ENCODE peak calls at places on chromosomes 4 and X, in eight cellular contexts. One of them, this sample, is unnamed.

GRCh38 chr4:129167640-129168260 is 71.8 kb downstream of the C4orf33 start:
- DNase-seq in adrenal gland: no peak
- DNase-seq in cardiac muscle cell: no peak
- DNase-seq in GM23338: peak; percentile 80
- DNase-seq in breast epithelium: no peak
- DNase-seq in astrocyte: no peak
- DNase-seq in SJSA1: no peak
- DNase-seq in effector memory CD4-positive, alpha-beta T cell: no peak
- DNase-seq in this sample: no peak

GRCh38 chr4:119103263-119103662 is 32.4 kb upstream of the MYOZ2 start:
- DNase-seq in GM23338: peak; percentile 51
- DNase-seq in breast epithelium: no peak
- DNase-seq in effector memory CD4-positive, alpha-beta T cell: no peak
- DNase-seq in SJSA1: peak; percentile 71
- DNase-seq in adrenal gland: no peak
- DNase-seq in astrocyte: peak; percentile 100
- DNase-seq in cardiac muscle cell: peak; percentile 97
- DNase-seq in this sample: no peak

GRCh38 chr4:108574402-108574801 is 46.0 kb upstream of the RPL34 start:
- DNase-seq in cardiac muscle cell: no peak
- DNase-seq in breast epithelium: no peak
- DNase-seq in astrocyte: no peak
- DNase-seq in GM23338: no peak
- DNase-seq in adrenal gland: no peak
- DNase-seq in effector memory CD4-positive, alpha-beta T cell: no peak
- DNase-seq in SJSA1: no peak
- DNase-seq in this sample: no peak

GRCh38 chr4:32184186-32184585 is 1464.0 kb downstream of the PCDH7 start:
- DNase-seq in GM23338: no peak
- DNase-seq in breast epithelium: no peak
- DNase-seq in astrocyte: no peak
- DNase-seq in effector memory CD4-positive, alpha-beta T cell: no peak
- DNase-seq in SJSA1: no peak
- DNase-seq in adrenal gland: no peak
- DNase-seq in cardiac muscle cell: no peak
- DNase-seq in this sample: no peak

GRCh38 chrX:1686642-1687041 is 71.8 kb downstream of the ASMT start:
- DNase-seq in breast epithelium: no peak
- DNase-seq in adrenal gland: no peak
- DNase-seq in effector memory CD4-positive, alpha-beta T cell: no peak
- DNase-seq in GM23338: no peak
- DNase-seq in astrocyte: peak; percentile 23
- DNase-seq in SJSA1: peak; percentile 56
- DNase-seq in cardiac muscle cell: no peak
- DNase-seq in this sample: no peak

GRCh38 chr4:165945991-165946390 is 73.0 kb downstream of the TLL1 start:
- DNase-seq in cardiac muscle cell: peak; percentile 0
- DNase-seq in adrenal gland: no peak
- DNase-seq in astrocyte: no peak
- DNase-seq in SJSA1: no peak
- DNase-seq in effector memory CD4-positive, alpha-beta T cell: no peak
- DNase-seq in GM23338: no peak
- DNase-seq in breast epithelium: no peak
- DNase-seq in this sample: no peak

GRCh38 chr4:4427478-4427870 is 40.6 kb downstream of the NSG1 start:
- DNase-seq in SJSA1: no peak
- DNase-seq in breast epithelium: no peak
- DNase-seq in astrocyte: peak; percentile 33
- DNase-seq in cardiac muscle cell: no peak
- DNase-seq in effector memory CD4-positive, alpha-beta T cell: no peak
- DNase-seq in GM23338: no peak
- DNase-seq in adrenal gland: no peak
- DNase-seq in this sample: no peak

GRCh38 chr4:54226399-54227260 is 2.5 kb upstream of the PDGFRA start:
- DNase-seq in cardiac muscle cell: peak; percentile 96
- DNase-seq in astrocyte: peak; percentile 60
- DNase-seq in SJSA1: peak; percentile 73
- DNase-seq in breast epithelium: no peak
- DNase-seq in GM23338: peak; percentile 66
- DNase-seq in adrenal gland: peak; percentile 54
- DNase-seq in effector memory CD4-positive, alpha-beta T cell: no peak
- DNase-seq in this sample: peak; percentile 52

GRCh38 chr4:137156807-137157206 is 375.5 kb downstream of the PCDH18 start:
- DNase-seq in adrenal gland: no peak
- DNase-seq in breast epithelium: no peak
- DNase-seq in cardiac muscle cell: no peak
- DNase-seq in astrocyte: no peak
- DNase-seq in effector memory CD4-positive, alpha-beta T cell: no peak
- DNase-seq in GM23338: no peak
- DNase-seq in SJSA1: no peak
- DNase-seq in this sample: no peak

GRCh38 chr4:137156054-137156453 is 376.2 kb downstream of the PCDH18 start:
- DNase-seq in astrocyte: peak; percentile 76
- DNase-seq in breast epithelium: no peak
- DNase-seq in GM23338: no peak
- DNase-seq in SJSA1: no peak
- DNase-seq in cardiac muscle cell: peak; percentile 61
- DNase-seq in adrenal gland: no peak
- DNase-seq in effector memory CD4-positive, alpha-beta T cell: no peak
- DNase-seq in this sample: no peak
- H3K27ac ChIP-seq in astrocyte: no peak overlapping the region
- H3K27ac ChIP-seq in breast epithelium: no peak overlapping the region
- H3K27ac ChIP-seq in GM23338: no peak overlapping the region
- H3K27ac ChIP-seq in SJSA1: no peak overlapping the region
- H3K27ac ChIP-seq in cardiac muscle cell: no peak overlapping the region
- H3K27ac ChIP-seq in adrenal gland: no peak overlapping the region
- H3K27ac ChIP-seq in effector memory CD4-positive, alpha-beta T cell: no peak overlapping the region
- H3K27ac ChIP-seq in this sample: no peak overlapping the region

GRCh38 chr4:57205580-57205979 is 95.4 kb upstream of the IGFBP7 start:
- DNase-seq in breast epithelium: no peak
- DNase-seq in SJSA1: no peak
- DNase-seq in cardiac muscle cell: no peak
- DNase-seq in astrocyte: no peak
- DNase-seq in GM23338: no peak
- DNase-seq in effector memory CD4-positive, alpha-beta T cell: no peak
- DNase-seq in adrenal gland: no peak
- DNase-seq in this sample: no peak
- H3K27me3 ChIP-seq in breast epithelium: no peaks in the 10 kb centered on the region
- H3K27me3 ChIP-seq in SJSA1: peaks cover 5% of the 10 kb centered on the region
- H3K27me3 ChIP-seq in cardiac muscle cell: no peaks in the 10 kb centered on the region
- H3K27me3 ChIP-seq in astrocyte: no peaks in the 10 kb centered on the region
- H3K27me3 ChIP-seq in GM23338: no peaks in the 10 kb centered on the region
- H3K27me3 ChIP-seq in effector memory CD4-positive, alpha-beta T cell: no peaks in the 10 kb centered on the region
- H3K27me3 ChIP-seq in adrenal gland: peaks cover 19% of the 10 kb centered on the region
- H3K27me3 ChIP-seq in this sample: no peaks in the 10 kb centered on the region

DNA sequence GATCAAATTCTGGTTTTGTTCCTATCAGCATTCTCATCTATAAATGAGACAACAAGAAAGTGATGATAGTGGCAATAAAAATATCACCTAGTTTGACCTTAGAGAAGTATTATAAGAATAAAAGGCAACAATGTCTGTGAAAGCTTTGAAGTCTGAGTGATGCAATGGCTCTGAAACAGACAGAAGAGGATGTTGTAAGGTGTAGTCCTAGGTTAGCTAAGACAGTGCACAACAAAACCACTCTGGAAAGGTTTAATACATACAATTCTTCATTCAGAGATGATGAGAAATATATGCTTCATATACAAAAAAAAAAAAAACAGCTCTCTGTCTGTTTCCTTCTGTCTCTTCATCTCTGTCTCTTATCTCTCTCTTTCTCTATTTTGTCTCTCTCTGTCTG is 148.7 kb upstream of the NLGN4X start:
- DNase-seq in adrenal gland: no peak
- DNase-seq in effector memory CD4-positive, alpha-beta T cell: no peak
- DNase-seq in SJSA1: no peak
- DNase-seq in astrocyte: no peak
- DNase-seq in GM23338: no peak
- DNase-seq in cardiac muscle cell: no peak
- DNase-seq in breast epithelium: no peak
- DNase-seq in this sample: no peak
- H3K4me1 ChIP-seq in adrenal gland: no peaks in the 10 kb centered on the region
- H3K4me1 ChIP-seq in effector memory CD4-positive, alpha-beta T cell: no peaks in the 10 kb centered on the region
- H3K4me1 ChIP-seq in SJSA1: no peaks in the 10 kb centered on the region
- H3K4me1 ChIP-seq in astrocyte: no peaks in the 10 kb centered on the region
- H3K4me1 ChIP-seq in GM23338: no peaks in the 10 kb centered on the region
- H3K4me1 ChIP-seq in cardiac muscle cell: no peaks in the 10 kb centered on the region
- H3K4me1 ChIP-seq in breast epithelium: no peaks in the 10 kb centered on the region
- H3K4me1 ChIP-seq in this sample: no peaks in the 10 kb centered on the region

DNA sequence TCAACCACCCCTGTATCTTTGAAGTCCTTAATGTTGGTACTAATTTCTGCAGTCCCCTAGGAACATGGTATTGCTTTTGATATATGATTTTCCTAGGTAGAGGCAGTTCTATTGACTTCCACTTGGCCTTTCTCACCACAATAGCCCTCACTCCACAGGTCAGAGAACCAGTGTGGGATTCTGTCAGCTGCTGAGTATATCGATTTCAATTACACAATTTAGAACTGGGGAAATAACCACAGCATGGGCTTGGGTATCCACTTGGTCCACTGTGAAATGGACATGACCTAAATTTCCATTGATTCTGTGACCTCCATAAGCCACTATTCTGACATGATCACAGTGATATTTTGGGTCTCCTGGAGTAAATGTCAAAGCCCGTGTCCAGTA is 62.3 kb downstream of the KANTR start:
- DNase-seq in breast epithelium: no peak
- DNase-seq in adrenal gland: no peak
- DNase-seq in effector memory CD4-positive, alpha-beta T cell: no peak
- DNase-seq in GM23338: no peak
- DNase-seq in SJSA1: no peak
- DNase-seq in cardiac muscle cell: no peak
- DNase-seq in astrocyte: no peak
- DNase-seq in this sample: no peak
- H3K27ac ChIP-seq in breast epithelium: no peak overlapping the region
- H3K27ac ChIP-seq in adrenal gland: no peak overlapping the region
- H3K27ac ChIP-seq in effector memory CD4-positive, alpha-beta T cell: no peak overlapping the region
- H3K27ac ChIP-seq in GM23338: no peak overlapping the region
- H3K27ac ChIP-seq in SJSA1: no peak overlapping the region
- H3K27ac ChIP-seq in cardiac muscle cell: no peak overlapping the region
- H3K27ac ChIP-seq in astrocyte: no peak overlapping the region
- H3K27ac ChIP-seq in this sample: no peak overlapping the region

DNA sequence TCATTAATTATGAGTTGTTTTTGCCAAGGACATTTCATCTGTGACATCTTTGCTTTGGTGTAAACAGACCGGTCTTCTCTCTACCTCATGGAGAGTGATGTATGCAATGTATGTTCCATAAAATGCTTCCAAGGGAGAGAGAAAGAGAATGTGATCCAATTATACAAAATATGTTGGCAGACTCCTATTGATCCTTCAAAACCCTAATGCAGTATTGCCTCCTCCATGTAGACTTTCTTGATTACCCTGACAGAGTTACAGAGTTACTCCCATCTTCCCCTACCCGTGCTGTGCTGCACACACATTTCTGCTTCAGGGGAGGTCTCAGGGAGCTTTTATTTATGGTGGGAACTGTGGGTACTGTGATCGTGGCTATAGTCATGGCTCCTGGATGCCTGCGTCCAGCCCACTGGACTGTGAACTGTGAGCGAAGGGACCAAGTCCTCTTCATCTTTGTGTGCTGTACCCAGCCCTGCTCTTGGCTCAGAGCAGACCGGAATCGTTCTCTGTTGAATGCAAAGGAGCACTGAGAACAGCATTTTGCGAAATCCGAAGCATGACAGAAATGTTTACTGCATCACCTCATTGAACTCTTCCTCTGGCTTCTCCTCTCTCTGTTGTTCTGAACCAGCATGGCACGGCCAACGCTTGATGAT is 32.7 kb downstream of the SORCS2 start:
- DNase-seq in SJSA1: no peak
- DNase-seq in effector memory CD4-positive, alpha-beta T cell: no peak
- DNase-seq in breast epithelium: no peak
- DNase-seq in cardiac muscle cell: no peak
- DNase-seq in GM23338: no peak
- DNase-seq in astrocyte: no peak
- DNase-seq in adrenal gland: no peak
- DNase-seq in this sample: no peak
- H3K27me3 ChIP-seq in SJSA1: no peaks in the 10 kb centered on the region
- H3K27me3 ChIP-seq in effector memory CD4-positive, alpha-beta T cell: no peaks in the 10 kb centered on the region
- H3K27me3 ChIP-seq in breast epithelium: no peaks in the 10 kb centered on the region
- H3K27me3 ChIP-seq in cardiac muscle cell: no peaks in the 10 kb centered on the region
- H3K27me3 ChIP-seq in GM23338: no peaks in the 10 kb centered on the region
- H3K27me3 ChIP-seq in astrocyte: no peaks in the 10 kb centered on the region
- H3K27me3 ChIP-seq in adrenal gland: no peaks in the 10 kb centered on the region
- H3K27me3 ChIP-seq in this sample: no peaks in the 10 kb centered on the region